ENCODE peak calls at places on chromosome 17, in five cellular contexts. Q is astrocyte of the cerebellum, U is RWPE2, N is ovary, I is mucosa of descending colon. E is an unnamed sample.

GRCh38 chr17:67362173-67362572 is 4.2 kb downstream of the PSMD12 start:
- DNase-seq in Q (no peak), N (no peak), U (no peak), I (no peak), E (no peak)

GRCh38 chr17:75011788-75012319 is 616 bp upstream of the MRPL58 start:
- DNase-seq in N (peak; percentile 69), Q (peak; percentile 39), I (no peak), U (no peak), E (no peak)

GRCh38 chr17:59503489-59503888 is 61.9 kb upstream of the DHX40 start:
- DNase-seq in I (no peak), N (no peak), Q (no peak), U (no peak), E (no peak)

GRCh38 chr17:72460711-72461110 is 339.9 kb downstream of the SOX9 start:
- DNase-seq in Q (no peak), U (no peak), I (no peak), N (no peak), E (no peak)

GRCh38 chr17:83098241-83099085 is 19.1 kb downstream of the METRNL start:
- DNase-seq in Q (no peak), U (no peak), N (no peak), I (no peak), E (no peak)

GRCh38 chr17:72097144-72097543 is 23.7 kb upstream of the SOX9 start:
- DNase-seq in U (no peak), I (no peak), N (no peak), Q (no peak), E (no peak)

GRCh38 chr17:62658136-62658535 is 30.7 kb downstream of the MRC2 start:
- DNase-seq in U (no peak), Q (no peak), I (no peak), N (no peak), E (no peak)

GRCh38 chr17:39484178-39484577 is 22.9 kb downstream of the CDK12 start:
- DNase-seq in Q (no peak), N (no peak), U (no peak), I (no peak), E (no peak)

GRCh38 chr17:73901661-73902415 is 257.6 kb upstream of the SDK2 start:
- DNase-seq in U (no peak), I (peak; percentile 78), Q (no peak), N (no peak), E (no peak)

GRCh38 chr17:1188812-1189211 is 9.0 kb upstream of the ABR start:
- DNase-seq in Q (peak; percentile 27), U (no peak), I (peak; percentile 77), N (peak; percentile 85), E (no peak)

GRCh38 chr17:66884931-66885330 is 50.0 kb downstream of the CACNG5 start:
- DNase-seq in Q (no peak), N (no peak), I (no peak), U (no peak), E (no peak)

GRCh38 chr17:37774508-37774907 is 29.6 kb upstream of the HNF1B start:
- DNase-seq in U (no peak), I (no peak), N (no peak), Q (no peak), E (peak; percentile 79)

GRCh38 chr17:27376637-27377547 is 79.4 kb upstream of the KSR1 start:
- DNase-seq in I (no peak), N (no peak), Q (no peak), U (no peak), E (no peak)

GRCh38 chr17:58321571-58322525 is 6.7 kb downstream of the TSPOAP1 start:
- DNase-seq in Q (no peak), U (peak; percentile 24), N (no peak), I (no peak), E (no peak)

GRCh38 chr17:64084940-64085649 is 44.8 kb downstream of the ERN1 start:
- DNase-seq in N (no peak), I (no peak), U (no peak), Q (no peak), E (no peak)

GRCh38 chr17:74354123-74354522 is 7.5 kb downstream of the BTBD17 start:
- DNase-seq in U (no peak), N (no peak), I (no peak), Q (no peak), E (no peak)

GRCh38 chr17:2120550-2121335 is 65.8 kb downstream of the HIC1 start:
- DNase-seq in I (no peak), U (no peak), N (no peak), Q (no peak), E (no peak)

GRCh38 chr17:76844485-76844829 is 23.7 kb upstream of the MGAT5B start:
- DNase-seq in N (no peak), U (no peak), I (no peak), Q (no peak), E (no peak)

GRCh38 chr17:75531724-75532090 is 6.2 kb downstream of the LLGL2 start:
- DNase-seq in I (no peak), U (no peak), Q (no peak), N (no peak), E (no peak)

GRCh38 chr17:48871035-48871550 is 21.5 kb upstream of the ATP5MC1 start:
- DNase-seq in I (no peak), U (no peak), N (no peak), Q (no peak), E (no peak)

GRCh38 chr17:29163563-29163962 is 16.6 kb downstream of the MYO18A start:
- DNase-seq in N (no peak), I (no peak), U (no peak), Q (no peak), E (no peak)

GRCh38 chr17:31803494-31804213 is 55.4 kb downstream of the COPRS start:
- DNase-seq in N (no peak), Q (no peak), U (no peak), I (no peak), E (peak; percentile 67)

GRCh38 chr17:13995856-13996635 is 73.3 kb upstream of the COX10 start:
- DNase-seq in I (no peak), U (no peak), N (no peak), Q (no peak), E (no peak)

GRCh38 chr17:64377769-64378282 is 12.8 kb downstream of the PECAM1 start:
- DNase-seq in N (no peak), Q (no peak), I (no peak), U (no peak), E (no peak)

GRCh38 chr17:78147315-78147998 is 1.3 kb downstream of the C17orf99 start:
- DNase-seq in I (peak; percentile 87), U (no peak), Q (no peak), N (no peak), E (no peak)

GRCh38 chr17:10460062-10460461 is 9.3 kb downstream of the MYH4 start:
- DNase-seq in N (no peak), I (no peak), U (no peak), Q (no peak), E (no peak)

DNA sequence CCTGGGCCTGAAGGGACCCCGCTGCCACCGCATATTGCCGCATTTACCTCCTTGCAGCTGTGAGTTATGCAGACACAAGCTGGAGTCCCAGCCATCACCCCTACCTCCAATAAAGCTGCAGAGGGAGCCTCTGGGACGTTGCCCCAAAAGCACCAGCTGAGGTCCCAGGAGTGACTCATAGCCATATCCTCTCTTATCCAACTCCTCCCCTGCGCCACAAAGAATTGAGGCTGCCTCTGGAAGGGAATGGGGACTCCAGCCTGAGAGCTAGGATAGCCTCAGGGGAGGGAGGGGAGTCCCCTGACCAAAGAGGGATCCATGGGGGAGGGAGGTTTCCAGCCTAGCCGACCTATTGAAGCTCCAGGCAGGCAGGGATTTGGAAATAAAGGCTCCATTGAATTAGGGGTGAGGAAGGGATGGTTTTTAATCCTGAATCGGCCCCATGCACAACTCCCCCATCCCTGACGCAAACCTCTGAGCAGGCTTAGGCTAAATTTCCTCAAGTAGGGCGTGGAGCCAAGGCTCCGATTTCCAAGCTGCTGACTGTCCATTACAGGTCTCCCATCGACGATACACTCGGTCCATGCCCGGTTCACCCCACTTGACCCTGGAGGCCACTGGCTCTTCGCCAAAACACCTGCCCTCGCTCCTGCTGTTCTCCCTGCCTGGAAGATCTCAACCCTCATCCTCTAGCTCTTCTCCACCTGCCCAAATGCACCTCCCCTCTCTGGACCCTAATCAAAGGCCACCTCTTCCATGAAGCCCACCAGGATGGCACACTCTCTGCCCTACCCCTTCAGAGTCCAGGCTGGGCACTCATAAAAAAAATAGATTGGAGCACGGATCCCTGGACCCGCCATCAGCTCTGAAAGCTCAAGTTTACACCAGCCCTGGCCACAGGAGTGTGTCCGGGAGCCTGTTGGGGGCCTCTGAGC is 27.5 kb downstream of the PIMREG start:
- DNase-seq in I (no peak), Q (peak; percentile 13), U (no peak), N (peak; percentile 64), E (no peak)
- TF ChIP-seq CTCF in I (no peak), Q (peak; percentile 19), U (peak; percentile 38), N (no peak), E (peak; percentile 24)

DNA sequence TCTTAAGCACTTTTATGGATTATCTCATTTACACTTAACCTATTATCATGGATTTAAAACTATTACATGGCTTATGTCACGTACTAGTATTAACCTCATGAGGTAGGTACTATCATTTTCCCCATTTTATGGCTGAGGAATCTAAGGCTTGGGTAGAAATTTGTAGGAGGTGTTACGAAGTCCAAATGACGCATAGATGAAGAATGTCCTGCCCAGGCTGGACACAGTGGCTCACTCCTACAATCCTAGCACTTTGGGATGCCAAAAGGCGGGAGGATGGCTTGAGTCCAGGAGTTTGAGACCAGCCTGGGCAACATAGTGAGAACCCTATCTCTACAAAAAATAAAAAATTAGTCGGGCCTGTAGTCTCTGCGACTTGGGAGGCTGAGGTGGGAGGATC is 4.8 kb upstream of the C1QL1 start:
- DNase-seq in U (no peak), Q (no peak), I (no peak), N (no peak), E (no peak)
- H3K4me3 ChIP-seq in U (no peak overlapping the region), Q (no peak overlapping the region), I (no peak overlapping the region), N (no peak overlapping the region), E (no peak overlapping the region)

DNA sequence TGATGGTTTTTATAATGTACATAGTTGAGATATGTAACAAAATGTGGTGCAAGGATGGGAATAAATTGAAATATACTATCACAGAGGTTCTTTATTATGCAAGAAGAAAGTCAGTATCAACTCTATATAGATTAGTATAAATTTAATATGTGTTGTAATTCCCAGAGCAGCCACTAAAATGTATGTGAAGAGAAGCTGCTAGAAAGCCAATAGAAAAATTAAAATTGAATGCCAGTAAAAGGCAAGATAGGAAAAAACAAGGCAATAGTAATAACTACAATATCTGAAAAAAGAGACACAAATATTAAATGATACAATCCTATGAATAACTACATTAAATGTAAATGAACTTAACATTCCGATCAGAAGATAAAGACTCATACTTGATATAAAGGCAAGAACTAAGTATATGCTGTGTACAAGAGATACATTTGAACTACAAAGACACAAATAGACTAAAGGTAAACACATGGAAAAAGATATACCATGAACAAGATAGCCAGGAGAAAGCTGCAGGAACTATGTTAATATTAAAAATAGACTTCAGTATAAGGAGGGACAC is 92.0 kb downstream of the ABCA8 start:
- DNase-seq in U (no peak), I (no peak), Q (no peak), N (no peak), E (no peak)
- TF ChIP-seq CTCF in U (peak; percentile 10), I (no peak), Q (no peak), N (no peak), E (no peak)

GRCh38 chr17:50288306-50288705 is 14.0 kb downstream of the TMEM92 start:
- DNase-seq in U (no peak), I (no peak), Q (no peak), N (no peak), E (no peak)

GRCh38 chr17:50292465-50292864 is 18.2 kb downstream of the TMEM92 start:
- DNase-seq in N (no peak), I (no peak), U (no peak), Q (no peak), E (no peak)

GRCh38 chr17:50289268-50289667 is 15.0 kb downstream of the TMEM92 start:
- DNase-seq in N (no peak), Q (no peak), U (no peak), I (no peak), E (no peak)

GRCh38 chr17:50285941-50286340 is 11.7 kb downstream of the TMEM92 start:
- DNase-seq in U (no peak), Q (no peak), N (no peak), I (no peak), E (no peak)

GRCh38 chr17:50290074-50290702 is 15.9 kb downstream of the TMEM92 start:
- DNase-seq in N (peak; percentile 63), U (no peak), I (peak; percentile 74), Q (peak; percentile 96), E (peak; percentile 75)
- H3K4me3 ChIP-seq in N (no peak overlapping the region), U (peak overlapping the region; percentile 1), I (no peak overlapping the region), Q (peak overlapping the region; percentile 34), E (peak overlapping the region; percentile 41)

E was measured in epithelial cell of proximal tubule.